ENCODE peak calls at places on chromosomes 5 and 9, in ten cellular contexts. Q is activated CD8-positive, alpha-beta T cell treated with anti-CD3 and anti-CD28 coated beads for 36 hours; T is stomach; D is foreskin fibroblast; R is body of pancreas; U is B cell; N is heart right ventricle; M is GM20000; G is fibroblast of mammary gland; H is left lung. B is an unnamed sample.

GRCh38 chr5:42675602-42676001 is 81.0 kb upstream of the CCDC152 start:
- DNase-seq in Q (no peak), T (no peak), D (no peak), R (no peak), U (no peak), N (no peak), M (no peak), G (no peak), H (no peak), B (no peak)

GRCh38 chr9:23662320-23662719 is 163.7 kb downstream of the ELAVL2 start:
- DNase-seq in Q (no peak), T (no peak), D (no peak), R (no peak), U (no peak), N (no peak), M (no peak), G (no peak), H (no peak), B (no peak)

GRCh38 chr5:84622485-84622884 is 237.8 kb upstream of the EDIL3 start:
- DNase-seq in Q (no peak), T (no peak), D (no peak), R (no peak), U (no peak), N (no peak), M (no peak), G (no peak), H (no peak), B (no peak)

GRCh38 chr5:15550502-15551115 is 50.6 kb downstream of the FBXL7 start:
- DNase-seq in Q (no peak), T (no peak), D (peak; percentile 69), R (no peak), U (no peak), N (no peak), M (no peak), G (peak; percentile 53), H (no peak), B (no peak)

GRCh38 chr9:120808931-120809330 is 15.7 kb upstream of the FBXW2 start:
- DNase-seq in Q (no peak), T (no peak), D (no peak), R (no peak), U (no peak), N (no peak), M (no peak), G (no peak), H (no peak), B (no peak)

GRCh38 chr5:56681346-56681745 is 134.0 kb upstream of the MAP3K1 start:
- DNase-seq in Q (no peak), T (no peak), D (peak; percentile 55), R (no peak), U (no peak), N (no peak), M (no peak), G (peak; percentile 43), H (no peak), B (no peak)

GRCh38 chr5:89981871-89982773 is 427.4 kb downstream of the CETN3 start:
- DNase-seq in Q (no peak), T (no peak), D (peak; percentile 76), R (no peak), U (no peak), N (no peak), M (no peak), G (peak; percentile 83), H (no peak), B (no peak)

GRCh38 chr5:144815131-144815530 is 644.5 kb downstream of the KCTD16 start:
- DNase-seq in Q (no peak), T (no peak), D (no peak), R (no peak), U (no peak), N (no peak), M (no peak), G (peak; percentile 3), H (no peak), B (peak; percentile 52)

GRCh38 chr5:115685966-115686691 is 60.3 kb upstream of the TMED7 start:
- DNase-seq in Q (no peak), T (no peak), D (peak; percentile 7), R (peak; percentile 39), U (no peak), N (no peak), M (no peak), G (peak; percentile 47), H (no peak), B (no peak)

GRCh38 chr9:13967011-13967410 is 346.9 kb downstream of the NFIB start:
- DNase-seq in Q (no peak), T (no peak), D (no peak), R (no peak), U (no peak), N (no peak), M (no peak), G (no peak), H (no peak), B (no peak)

GRCh38 chr5:68834486-68834885 is 259.3 kb upstream of the SLC30A5 start:
- DNase-seq in Q (no peak), T (no peak), D (peak; percentile 38), R (no peak), U (no peak), N (no peak), M (no peak), G (peak; percentile 28), H (no peak), B (no peak)

GRCh38 chr5:117638581-117638980 is 1064.0 kb upstream of the SEMA6A start:
- DNase-seq in Q (no peak), T (no peak), D (no peak), R (no peak), U (no peak), N (no peak), M (no peak), G (no peak), H (no peak), B (no peak)

GRCh38 chr5:16666861-16667481 is 50.2 kb upstream of the RETREG1 start:
- DNase-seq in Q (peak; percentile 51), T (peak; percentile 54), D (peak; percentile 16), R (peak; percentile 61), U (peak; percentile 22), N (peak; percentile 60), M (no peak), G (no peak), H (no peak), B (no peak)

GRCh38 chr5:155605898-155606297 is 592.3 kb downstream of the KIF4B start:
- DNase-seq in Q (no peak), T (no peak), D (no peak), R (no peak), U (no peak), N (no peak), M (no peak), G (no peak), H (no peak), B (no peak)

GRCh38 chr5:67530609-67531255 is 334.1 kb upstream of the CD180 start:
- DNase-seq in Q (no peak), T (no peak), D (no peak), R (no peak), U (no peak), N (no peak), M (no peak), G (no peak), H (no peak), B (no peak)

GRCh38 chr9:91408475-91408874 is 15.2 kb downstream of the NFIL3 start:
- DNase-seq in Q (no peak), T (no peak), D (no peak), R (no peak), U (no peak), N (no peak), M (no peak), G (peak; percentile 47), H (no peak), B (peak; percentile 57)

GRCh38 chr9:113011911-113012381 is at the start of gene ZNF883:
- DNase-seq in Q (peak; percentile 66), T (peak; percentile 30), D (peak; percentile 87), R (peak; percentile 58), U (peak; percentile 32), N (peak; percentile 61), M (no peak), G (peak; percentile 72), H (peak; percentile 67), B (peak; percentile 47)

DNA sequence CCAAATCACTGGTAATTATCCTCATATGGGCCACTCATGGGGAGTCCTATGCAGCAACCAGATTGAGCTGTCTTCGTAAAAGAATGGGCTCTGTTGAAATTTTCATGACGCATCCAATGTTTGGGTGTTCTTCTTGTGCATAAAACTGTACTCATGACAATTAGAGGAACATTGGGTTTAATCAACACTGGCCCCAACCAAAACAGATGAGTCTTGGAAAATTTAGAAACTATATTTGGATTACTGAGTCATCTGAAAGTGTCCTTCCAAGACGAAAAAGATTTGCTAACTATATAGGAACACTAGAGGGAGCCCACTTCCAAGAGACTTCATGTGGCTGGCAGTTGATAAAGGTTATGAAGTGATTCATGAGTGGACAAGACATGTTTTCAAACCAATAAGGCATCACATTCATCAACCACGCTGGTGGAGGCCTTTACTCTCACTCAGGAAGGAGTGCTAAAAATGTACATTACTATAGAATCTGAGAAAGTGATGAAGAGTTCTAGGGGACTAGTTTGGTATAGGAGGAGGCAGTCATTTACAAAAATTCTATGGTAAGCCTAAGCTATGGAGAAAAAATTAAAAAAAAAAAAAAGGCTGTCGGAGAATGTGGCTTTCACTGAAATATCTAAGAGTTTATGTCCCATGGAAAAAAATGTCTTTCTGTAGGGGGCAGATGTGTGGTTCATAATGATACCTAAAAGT is 313.5 kb downstream of the PRDM9 start:
- DNase-seq in Q (no peak), T (no peak), D (peak; percentile 37), R (no peak), U (no peak), N (no peak), M (no peak), G (peak; percentile 72), H (no peak), B (peak; percentile 19)
- TF ChIP-seq CTCF in Q (no peak), T (no peak), D (peak; percentile 4), R (peak; percentile 35), U (no peak), N (peak; percentile 48), M (peak; percentile 25), G (peak; percentile 53), H (peak; percentile 30), B (peak; percentile 47)

DNA sequence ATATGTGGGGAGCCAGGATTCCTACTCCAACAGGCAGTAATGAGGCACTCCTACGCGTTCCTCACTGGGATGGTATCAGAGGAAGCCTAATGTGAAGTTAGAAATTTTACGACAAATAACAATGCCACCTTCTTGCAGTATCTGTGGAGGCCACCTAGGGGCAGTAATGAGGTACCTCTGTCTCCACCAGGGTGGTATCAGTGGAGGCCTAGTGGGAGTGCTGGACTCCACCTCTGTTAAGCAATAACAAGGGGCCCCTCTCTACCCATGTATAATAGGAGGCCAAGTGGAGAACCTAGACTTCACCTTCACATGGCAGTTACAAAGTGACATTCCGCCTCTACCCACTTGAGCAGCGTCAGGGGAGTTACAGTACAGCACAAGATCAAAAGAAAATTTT is 147.9 kb downstream of the PLPPR1 start:
- DNase-seq in Q (peak; percentile 1), T (no peak), D (no peak), R (no peak), U (no peak), N (no peak), M (no peak), G (no peak), H (no peak), B (no peak)
- TF ChIP-seq CTCF in Q (no peak), T (no peak), D (no peak), R (no peak), U (no peak), N (no peak), M (no peak), G (no peak), H (no peak), B (no peak)

GRCh38 chr5:171845857-171846785 is 60.5 kb downstream of the SMIM23 start:
- DNase-seq in Q (no peak), T (no peak), D (peak; percentile 77), R (no peak), U (no peak), N (peak; percentile 38), M (no peak), G (peak; percentile 59), H (no peak), B (peak; percentile 15)
- TF ChIP-seq CTCF in Q (no peak), T (no peak), D (no peak), R (no peak), U (no peak), N (peak; percentile 58), M (no peak), G (peak; percentile 19), H (no peak), B (peak; percentile 37)

GRCh38 chr5:108381034-108381954 is 604 bp downstream of the FBXL17 start:
- DNase-seq in Q (peak; percentile 79), T (peak; percentile 84), D (peak; percentile 93), R (peak; percentile 78), U (peak; percentile 91), N (peak; percentile 66), M (peak; percentile 84), G (peak; percentile 60), H (peak; percentile 81), B (peak; percentile 51)
- TF ChIP-seq CTCF in Q (no peak), T (no peak), D (no peak), R (no peak), U (no peak), N (no peak), M (no peak), G (no peak), H (no peak), B (no peak)